ENCODE peak calls at places on chromosomes 7 and 10, in six cellular contexts. E is nephron progenitor cell, Y is heart right ventricle, V is AG10803, X is lower leg skin, L is GM23338. J is an unnamed sample.
A peak's percentile ranks its signal among the peaks of the same experiment; 100 is the strongest.

GRCh38 chr7:75617634-75618234 is 121.0 kb downstream of the HIP1 start:
- DNase-seq in L (no peak), X (peak; percentile 91), Y (peak; percentile 48), E (no peak), V (peak; percentile 51), J (no peak)

GRCh38 chr10:5361966-5362365 is 2.8 kb upstream of the UCN3 start:
- DNase-seq in X (no peak), Y (no peak), L (no peak), V (no peak), E (no peak), J (no peak)

GRCh38 chr7:107890493-107890961 is 456 bp upstream of the DLD start:
- DNase-seq in X (no peak), Y (no peak), L (peak; percentile 11), V (no peak), E (no peak), J (no peak)

GRCh38 chr10:8156918-8157317 is 102.4 kb downstream of the GATA3 start:
- DNase-seq in Y (no peak), V (no peak), X (no peak), L (no peak), E (no peak), J (no peak)

GRCh38 chr7:14761506-14762296 is 140.8 kb downstream of the DGKB start:
- DNase-seq in X (no peak), E (no peak), L (no peak), V (peak; percentile 82), Y (peak; percentile 83), J (no peak)

GRCh38 chr10:47346572-47347302 is 1.4 kb upstream of the RBP3 start:
- DNase-seq in V (no peak), L (no peak), E (no peak), Y (no peak), X (peak; percentile 61), J (no peak)

GRCh38 chr7:103632972-103633371 is 187.0 kb upstream of the SLC26A5 start:
- DNase-seq in V (peak; percentile 30), X (no peak), Y (no peak), L (no peak), E (no peak), J (no peak)

GRCh38 chr7:112267944-112268691 is 61.6 kb downstream of the ZNF277 start:
- DNase-seq in X (no peak), V (no peak), Y (no peak), L (no peak), E (no peak), J (no peak)

GRCh38 chr10:12509016-12509793 is 159.9 kb downstream of the CAMK1D start:
- DNase-seq in Y (no peak), V (no peak), L (no peak), E (no peak), X (peak; percentile 56), J (peak; percentile 46)

GRCh38 chr7:4699897-4700296 is 17.8 kb downstream of the FOXK1 start:
- DNase-seq in X (no peak), V (no peak), E (no peak), L (no peak), Y (no peak), J (no peak)

GRCh38 chr10:35460852-35461460 is 124.6 kb downstream of the CCNY start:
- DNase-seq in V (no peak), L (no peak), E (no peak), X (no peak), Y (no peak), J (no peak)

GRCh38 chr10:73644015-73644743 is 2.9 kb upstream of the MYOZ1 start:
- DNase-seq in V (peak; percentile 71), E (peak; percentile 59), L (peak; percentile 89), Y (no peak), X (no peak), J (no peak)

GRCh38 chr10:132423966-132424847 is 27.2 kb downstream of the PWWP2B start:
- DNase-seq in X (no peak), L (no peak), E (no peak), V (no peak), Y (no peak), J (no peak)

GRCh38 chr10:79313911-79314439 is 33.3 kb upstream of the PPIF start:
- DNase-seq in V (no peak), Y (no peak), E (no peak), L (no peak), X (no peak), J (no peak)

GRCh38 chr10:4242561-4243035 is 457.6 kb upstream of the KLF6 start:
- DNase-seq in L (no peak), E (no peak), Y (peak; percentile 47), V (peak; percentile 95), X (no peak), J (no peak)

GRCh38 chr7:102425639-102426267 is 7.6 kb upstream of the ORAI2 start:
- DNase-seq in Y (no peak), E (peak; percentile 53), L (no peak), X (peak; percentile 88), V (no peak), J (no peak)

GRCh38 chr7:120842131-120842621 is 15.8 kb downstream of the TSPAN12 start:
- DNase-seq in E (no peak), Y (no peak), X (no peak), V (no peak), L (peak; percentile 28), J (no peak)

GRCh38 chr7:46996972-46997371 is 584.9 kb downstream of the TNS3 start:
- DNase-seq in X (no peak), L (no peak), E (no peak), Y (peak; percentile 23), V (no peak), J (no peak)

GRCh38 chr10:6014241-6014761 is 37.0 kb upstream of the IL15RA start:
- DNase-seq in V (peak; percentile 39), X (peak; percentile 83), L (peak; percentile 80), E (peak; percentile 46), Y (peak; percentile 75), J (no peak)

GRCh38 chr10:56095506-56096225 is 265.4 kb downstream of the ZWINT start:
- DNase-seq in V (no peak), E (no peak), Y (no peak), L (peak; percentile 15), X (no peak), J (no peak)

GRCh38 chr7:137970263-137970975 is 31.5 kb downstream of the CREB3L2 start:
- DNase-seq in E (no peak), X (peak; percentile 90), L (no peak), Y (peak; percentile 42), V (peak; percentile 93), J (no peak)

GRCh38 chr7:151812967-151813366 is 63.9 kb downstream of the PRKAG2 start:
- DNase-seq in Y (no peak), L (no peak), V (no peak), E (no peak), X (no peak), J (no peak)

GRCh38 chr10:69934768-69935167 is 117.9 kb upstream of the MACROH2A2 start:
- DNase-seq in V (no peak), X (no peak), L (no peak), E (no peak), Y (no peak), J (no peak)

GRCh38 chr10:69939481-69939880 is 113.2 kb upstream of the MACROH2A2 start:
- DNase-seq in X (no peak), Y (no peak), L (no peak), V (no peak), E (no peak), J (no peak)

GRCh38 chr10:69939033-69939432 is 113.6 kb upstream of the MACROH2A2 start:
- DNase-seq in X (no peak), L (no peak), Y (no peak), E (no peak), V (no peak), J (no peak)

GRCh38 chr10:69938541-69938991 is 114.1 kb upstream of the MACROH2A2 start:
- DNase-seq in L (no peak), Y (peak; percentile 21), V (no peak), E (no peak), X (no peak), J (no peak)

DNA sequence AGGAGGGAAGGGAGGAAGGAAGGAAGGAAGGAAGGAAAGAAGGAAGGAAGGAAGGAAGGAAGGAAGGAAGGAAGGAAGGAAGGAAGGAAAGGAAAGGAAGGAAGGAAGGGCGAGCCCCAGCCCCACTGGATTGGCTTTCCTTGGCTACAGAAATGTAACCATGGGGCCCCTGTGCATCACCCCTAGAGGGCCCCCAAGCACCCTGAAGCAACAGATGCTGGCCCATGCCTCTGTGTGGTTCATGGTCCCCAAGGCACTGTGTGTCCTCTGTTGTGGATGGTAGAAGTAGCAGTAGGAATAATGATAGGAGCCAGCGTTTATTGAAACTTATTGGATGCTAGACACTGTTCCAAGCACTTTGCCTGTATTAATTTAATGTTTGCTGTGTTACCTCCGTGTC is 116.6 kb upstream of the MACROH2A2 start:
- DNase-seq in V (no peak), X (no peak), L (peak; percentile 58), Y (no peak), E (no peak), J (no peak)
- TF ChIP-seq CTCF in V (peak; percentile 24), X (no peak), L (peak; percentile 76), Y (peak; percentile 20), E (no peak), J (peak; percentile 27)

GRCh38 chr7:26006421-26006820 is 145.6 kb upstream of the NFE2L3 start:
- DNase-seq in V (no peak), X (no peak), Y (no peak), L (no peak), E (no peak), J (no peak)
- TF ChIP-seq CTCF in V (no peak), X (no peak), Y (no peak), L (no peak), E (no peak), J (no peak)

GRCh38 chr7:28847176-28847575 is 111.0 kb downstream of the TRIL start:
- DNase-seq in V (no peak), X (no peak), Y (no peak), E (no peak), L (no peak), J (no peak)
- TF ChIP-seq CTCF in V (no peak), X (no peak), Y (no peak), E (no peak), L (no peak), J (no peak)

GRCh38 chr10:14240253-14241189 is 90.2 kb downstream of the FRMD4A start:
- DNase-seq in L (peak; percentile 66), V (peak; percentile 8), Y (no peak), E (no peak), X (no peak), J (no peak)

GRCh38 chr10:14241196-14241595 is 89.5 kb downstream of the FRMD4A start:
- DNase-seq in X (no peak), E (no peak), L (no peak), Y (no peak), V (no peak), J (no peak)

GRCh38 chr10:14247650-14248258 is 83.0 kb downstream of the FRMD4A start:
- DNase-seq in V (no peak), X (no peak), L (no peak), E (no peak), Y (peak; percentile 19), J (no peak)

GRCh38 chr10:14244801-14245211 is 85.9 kb downstream of the FRMD4A start:
- DNase-seq in L (no peak), X (no peak), V (peak; percentile 13), Y (no peak), E (no peak), J (no peak)

GRCh38 chr10:14244147-14244546 is 86.6 kb downstream of the FRMD4A start:
- DNase-seq in X (no peak), V (no peak), Y (no peak), E (no peak), L (peak; percentile 73), J (no peak)
- TF ChIP-seq CTCF in X (no peak), V (no peak), Y (no peak), E (no peak), L (peak; percentile 70), J (no peak)

J was measured in osteocyte.